ENCODE peak calls at places on chromosome 7, in seven cellular contexts. T, R, U, B, L, G and F are unnamed samples.

GRCh38 chr7:7569113-7569527 is 2.4 kb downstream of the MIOS start:
- DNase-seq in T (no peak), R (no peak), L (no peak), G (no peak), U (no peak), B (no peak), F (no peak)

GRCh38 chr7:99557940-99558305 is 519 bp upstream of the ZNF655 start:
- DNase-seq in T (peak), G (no peak), R (no peak), B (no peak), L (peak), U (no peak), F (no peak)

GRCh38 chr7:131745645-131746248 is 189.3 kb upstream of the PODXL start:
- DNase-seq in R (peak), L (peak), G (no peak), U (peak), B (no peak), T (no peak), F (no peak)

GRCh38 chr7:12256025-12256570 is 45.0 kb downstream of the TMEM106B start:
- DNase-seq in B (no peak), R (peak), U (no peak), T (no peak), L (no peak), G (no peak), F (no peak)

GRCh38 chr7:93629291-93629801 is 54.8 kb upstream of the CALCR start:
- DNase-seq in R (no peak), L (no peak), B (no peak), U (no peak), T (no peak), G (no peak), F (no peak)

GRCh38 chr7:18659746-18660145 is 164.2 kb downstream of the HDAC9 start:
- DNase-seq in G (no peak), R (no peak), B (no peak), T (no peak), U (no peak), L (no peak), F (no peak)

GRCh38 chr7:101843293-101844271 is 26.2 kb downstream of the CUX1 start:
- DNase-seq in U (no peak), G (no peak), T (no peak), R (no peak), L (no peak), B (no peak), F (no peak)

GRCh38 chr7:27134392-27134791 is 3.8 kb upstream of the HOXA4 start:
- DNase-seq in G (no peak), B (no peak), R (peak), U (no peak), T (no peak), L (no peak), F (peak)

GRCh38 chr7:22853674-22854157 is 31.1 kb upstream of the TOMM7 start:
- DNase-seq in R (peak), T (no peak), G (no peak), L (no peak), U (no peak), B (no peak), F (peak)

GRCh38 chr7:127859330-127859729 is 171.9 kb downstream of the LRRC4 start:
- DNase-seq in G (no peak), R (no peak), T (no peak), U (no peak), L (no peak), B (no peak), F (no peak)

GRCh38 chr7:102115931-102116330 is 170.7 kb upstream of the SH2B2 start:
- DNase-seq in G (no peak), L (no peak), B (no peak), U (no peak), T (no peak), R (no peak), F (no peak)

GRCh38 chr7:85528581-85528980 is 341.7 kb upstream of the SEMA3D start:
- DNase-seq in B (no peak), R (no peak), L (no peak), G (no peak), T (no peak), U (no peak), F (no peak)

GRCh38 chr7:43439631-43440401 is 143.1 kb upstream of the STK17A start:
- DNase-seq in G (peak), T (peak), R (peak), U (no peak), L (peak), B (peak), F (no peak)

GRCh38 chr7:36749282-36749960 is 25.1 kb upstream of the AOAH start:
- DNase-seq in L (no peak), T (no peak), R (no peak), B (no peak), U (no peak), G (no peak), F (no peak)

GRCh38 chr7:7989133-7989984 is 20.8 kb downstream of the GLCCI1 start:
- DNase-seq in B (no peak), R (peak), U (no peak), T (no peak), L (no peak), G (no peak), F (no peak)

GRCh38 chr7:29843106-29843505 is 36.8 kb downstream of the WIPF3 start:
- DNase-seq in L (no peak), R (no peak), T (peak), B (peak), G (no peak), U (no peak), F (peak)

GRCh38 chr7:156554488-156554887 is 86.1 kb upstream of the RNF32 start:
- DNase-seq in G (no peak), B (peak), T (no peak), U (no peak), L (no peak), R (no peak), F (no peak)

GRCh38 chr7:137342751-137343482 is 616 bp downstream of the PTN start:
- DNase-seq in G (peak), T (no peak), B (peak), L (no peak), R (no peak), U (no peak), F (no peak)

GRCh38 chr7:1076184-1077072 is 11.5 kb upstream of the GPER1 start:
- DNase-seq in L (no peak), B (no peak), U (peak), T (no peak), G (no peak), R (no peak), F (no peak)

GRCh38 chr7:128022631-128023532 is 8.4 kb downstream of the LRRC4 start:
- DNase-seq in R (no peak), U (no peak), G (no peak), L (no peak), T (no peak), B (no peak), F (no peak)

GRCh38 chr7:77991656-77992055 is 193.1 kb downstream of the PHTF2 start:
- DNase-seq in B (no peak), L (no peak), G (no peak), U (no peak), R (no peak), T (no peak), F (no peak)

GRCh38 chr7:87709258-87709657 is 81.1 kb downstream of the RUNDC3B start:
- DNase-seq in L (no peak), R (peak), B (no peak), T (no peak), G (no peak), U (no peak), F (no peak)

GRCh38 chr7:134071355-134072331 is 55.5 kb upstream of the LRGUK start:
- DNase-seq in R (no peak), G (no peak), L (no peak), U (no peak), B (no peak), T (no peak), F (no peak)

GRCh38 chr7:131302876-131303707 is 24.6 kb upstream of the MKLN1 start:
- DNase-seq in R (peak), T (no peak), B (no peak), L (no peak), G (peak), U (no peak), F (no peak)

GRCh38 chr7:28378574-28379149 is 33.7 kb upstream of the CREB5 start:
- DNase-seq in B (no peak), T (no peak), U (no peak), R (no peak), L (no peak), G (no peak), F (no peak)

GRCh38 chr7:133704436-133704835 is 422.7 kb upstream of the LRGUK start:
- DNase-seq in L (no peak), U (no peak), R (no peak), T (no peak), G (no peak), B (no peak), F (no peak)

GRCh38 chr7:47253650-47254080 is 328.2 kb downstream of the TNS3 start:
- DNase-seq in G (no peak), U (peak), L (peak), R (peak), T (no peak), B (peak), F (no peak)

GRCh38 chr7:127253289-127254162 is 785 bp upstream of the GRM8 start:
- DNase-seq in B (peak), T (peak), U (peak), G (peak), L (peak), R (peak), F (peak)

GRCh38 chr7:110264288-110264687 is 826.6 kb upstream of the LRRN3 start:
- DNase-seq in R (no peak), U (no peak), G (no peak), L (no peak), B (no peak), T (no peak), F (no peak)